ENCODE peak calls at places on chromosomes 2 and 18, in eight cellular contexts. J, K, U, S, T, P, H and D are unnamed samples.

GRCh38 chr18:24071029-24071428 is 56.5 kb downstream of the TTC39C start:
- DNase-seq in J (no peak), T (no peak), P (no peak), S (no peak), U (no peak), H (no peak), K (no peak), D (no peak)

GRCh38 chr2:217218269-217219140 is 358.6 kb upstream of the TNP1 start:
- DNase-seq in K (no peak), T (no peak), U (no peak), S (peak; percentile 94), J (peak; percentile 42), P (peak; percentile 28), H (no peak), D (no peak)

GRCh38 chr2:25410370-25410769 is 68.6 kb upstream of the DNMT3A start:
- DNase-seq in J (no peak), H (no peak), K (no peak), T (no peak), U (no peak), S (no peak), P (no peak), D (no peak)

GRCh38 chr18:40976050-40976449 is 979.0 kb upstream of the PIK3C3 start:
- DNase-seq in J (no peak), K (no peak), U (no peak), S (no peak), T (no peak), H (no peak), P (no peak), D (no peak)

GRCh38 chr18:33201509-33201926 is 239.0 kb downstream of the CCDC178 start:
- DNase-seq in P (peak; percentile 23), T (no peak), U (peak; percentile 26), H (no peak), J (peak; percentile 69), K (no peak), S (peak; percentile 39), D (no peak)

GRCh38 chr18:37435150-37435872 is 130.3 kb downstream of the CELF4 start:
- DNase-seq in K (no peak), T (no peak), S (no peak), H (no peak), U (no peak), P (no peak), J (no peak), D (no peak)

GRCh38 chr2:154324601-154325000 is 373.9 kb upstream of the KCNJ3 start:
- DNase-seq in K (no peak), H (no peak), T (no peak), S (no peak), J (no peak), U (no peak), P (no peak), D (no peak)

GRCh38 chr2:96842600-96842999 is 1.2 kb downstream of the ANKRD23 start:
- DNase-seq in S (no peak), T (no peak), H (no peak), U (no peak), J (no peak), K (no peak), P (no peak), D (no peak)

GRCh38 chr2:218431878-218432277 is 13.0 kb downstream of the VIL1 start:
- DNase-seq in T (peak; percentile 14), P (no peak), S (no peak), H (no peak), J (no peak), K (no peak), U (no peak), D (no peak)

GRCh38 chr18:76588591-76589303 is 93.7 kb upstream of the ZNF516 start:
- DNase-seq in K (no peak), S (peak; percentile 43), P (no peak), T (no peak), J (no peak), U (peak; percentile 38), H (no peak), D (no peak)

GRCh38 chr2:85525567-85525966 is 13.4 kb upstream of the MAT2A start:
- DNase-seq in K (no peak), P (no peak), J (no peak), T (no peak), S (no peak), H (no peak), U (no peak), D (no peak)

GRCh38 chr2:240387669-240388358 is 47.6 kb upstream of the GPC1 start:
- DNase-seq in U (no peak), S (peak; percentile 95), P (peak; percentile 93), H (peak; percentile 65), K (no peak), T (peak; percentile 40), J (peak; percentile 93), D (no peak)

GRCh38 chr18:48191494-48191893 is 217.7 kb downstream of the ZBTB7C start:
- DNase-seq in J (no peak), H (no peak), P (peak; percentile 15), T (no peak), S (no peak), U (peak; percentile 86), K (no peak), D (no peak)

GRCh38 chr18:9839806-9840205 is 46.0 kb upstream of the TXNDC2 start:
- DNase-seq in H (no peak), J (no peak), P (peak; percentile 19), K (no peak), S (peak; percentile 52), U (no peak), T (no peak), D (no peak)

GRCh38 chr2:134122610-134123009 is 131.3 kb upstream of the MGAT5 start:
- DNase-seq in P (no peak), S (no peak), K (no peak), J (no peak), H (no peak), U (no peak), T (no peak), D (no peak)

GRCh38 chr18:5543854-5544389 is at the start of gene EPB41L3:
- DNase-seq in T (peak; percentile 69), J (peak; percentile 80), S (peak; percentile 54), U (peak; percentile 19), P (peak; percentile 71), H (no peak), K (no peak), D (no peak)

GRCh38 chr2:100884145-100884621 is 64.2 kb downstream of the NPAS2 start:
- DNase-seq in J (no peak), H (no peak), T (no peak), U (no peak), S (no peak), K (no peak), P (no peak), D (no peak)

GRCh38 chr18:22902093-22902492 is 31.0 kb upstream of the RBBP8 start:
- DNase-seq in K (no peak), H (no peak), S (no peak), T (no peak), J (no peak), P (no peak), U (no peak), D (no peak)

GRCh38 chr2:124585277-124585676 is 560.2 kb downstream of the CNTNAP5 start:
- DNase-seq in H (no peak), J (no peak), S (no peak), K (no peak), P (no peak), T (no peak), U (no peak), D (no peak)

GRCh38 chr2:65465124-65465523 is 32.7 kb upstream of the SPRED2 start:
- DNase-seq in U (no peak), J (peak; percentile 15), S (peak; percentile 66), H (no peak), K (no peak), T (no peak), P (no peak), D (no peak)

GRCh38 chr2:148650881-148651280 is 6.3 kb downstream of the EPC2 start:
- DNase-seq in S (no peak), H (no peak), P (no peak), T (no peak), K (no peak), U (no peak), J (no peak), D (no peak)
- H3K4me1 ChIP-seq in S (peaks cover 2% of the 10 kb centered on the region), H (peaks cover 6% of the 10 kb centered on the region), P (peaks cover 45% of the 10 kb centered on the region), T (peaks cover 61% of the 10 kb centered on the region), K (peaks cover 94% of the 10 kb centered on the region), U (peaks cover 30% of the 10 kb centered on the region), J (peaks cover 9% of the 10 kb centered on the region), D (peaks cover 23% of the 10 kb centered on the region)

GRCh38 chr18:26056291-26056690 is 34.1 kb downstream of the SS18 start:
- DNase-seq in S (peak; percentile 27), K (no peak), U (no peak), J (peak; percentile 24), T (no peak), H (no peak), P (no peak), D (no peak)
- H3K36me3 ChIP-seq in S (peaks cover 5% of the 10 kb centered on the region), K (peaks cover 28% of the 10 kb centered on the region), U (peaks cover 28% of the 10 kb centered on the region), J (peaks cover 78% of the 10 kb centered on the region), T (peaks cover 74% of the 10 kb centered on the region), H (peaks cover 24% of the 10 kb centered on the region), P (peaks cover 43% of the 10 kb centered on the region), D (peaks cover 39% of the 10 kb centered on the region)

GRCh38 chr2:233706720-233707119 is 6.0 kb upstream of the UGT1A5 start:
- DNase-seq in P (no peak), J (peak; percentile 79), T (no peak), S (peak; percentile 78), H (no peak), K (no peak), U (no peak), D (no peak)

GRCh38 chr2:233711312-233712008 is 1.2 kb upstream of the UGT1A5 start:
- DNase-seq in H (peak; percentile 47), K (peak; percentile 50), T (peak; percentile 87), U (peak; percentile 87), S (peak; percentile 64), J (peak; percentile 95), P (peak; percentile 91), D (peak; percentile 17)

GRCh38 chr2:233708942-233709341 is 3.8 kb upstream of the UGT1A5 start:
- DNase-seq in H (no peak), S (no peak), J (no peak), T (no peak), P (no peak), K (no peak), U (no peak), D (no peak)

GRCh38 chr2:233705911-233706506 is 6.7 kb upstream of the UGT1A5 start:
- DNase-seq in U (peak; percentile 94), K (no peak), S (peak; percentile 56), T (peak; percentile 53), J (peak; percentile 68), P (peak; percentile 51), H (no peak), D (no peak)

DNA sequence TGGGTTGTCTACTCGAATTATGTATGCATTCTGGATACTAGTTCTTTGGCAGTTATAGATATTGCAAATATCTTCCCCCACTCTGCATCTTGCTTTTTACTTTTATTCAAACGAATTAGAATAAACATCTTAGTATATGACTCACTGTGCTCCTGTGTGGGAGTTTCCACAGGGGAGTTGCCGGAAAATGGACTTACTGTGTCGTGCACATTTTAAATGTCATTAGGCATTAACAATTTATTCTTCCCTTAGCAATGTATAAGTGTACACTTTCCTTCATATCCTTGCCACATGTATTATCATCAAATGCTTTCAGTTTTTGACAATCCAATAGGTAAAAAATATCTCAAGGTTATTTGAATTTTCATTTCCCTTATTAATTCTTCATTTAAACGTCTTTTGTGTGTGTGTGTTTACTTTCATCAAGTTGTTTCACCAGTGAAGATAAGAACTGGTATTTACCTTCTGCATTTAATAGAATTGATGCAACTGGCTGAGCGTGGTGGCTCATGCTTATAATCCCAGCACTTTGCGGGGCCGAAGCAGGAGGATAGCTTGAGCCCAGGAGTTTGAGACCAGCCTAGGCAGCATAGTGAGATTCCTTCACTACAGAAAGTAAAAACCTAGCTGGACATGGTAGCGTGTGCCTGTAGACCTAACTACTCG is 4.6 kb upstream of the UGT1A5 start:
- DNase-seq in J (peak; percentile 69), P (no peak), S (peak; percentile 67), T (no peak), H (no peak), K (no peak), U (no peak), D (no peak)
- H3K4me1 ChIP-seq in J (peaks cover 29% of the 10 kb centered on the region), P (no peaks in the 10 kb centered on the region), S (no peaks in the 10 kb centered on the region), T (peaks cover 9% of the 10 kb centered on the region), H (no peaks in the 10 kb centered on the region), K (no peaks in the 10 kb centered on the region), U (peaks cover 14% of the 10 kb centered on the region), D (no peaks in the 10 kb centered on the region)

GRCh38 chr2:158676696-158677095 is 118.4 kb upstream of the DAPL1 start:
- DNase-seq in P (no peak), T (no peak), J (no peak), S (no peak), U (peak; percentile 51), K (no peak), H (no peak), D (no peak)
- H3K36me3 ChIP-seq in P (peaks cover 21% of the 10 kb centered on the region), T (peaks cover 76% of the 10 kb centered on the region), J (peaks cover 45% of the 10 kb centered on the region), S (peaks cover 2% of the 10 kb centered on the region), U (peaks cover 24% of the 10 kb centered on the region), K (peaks cover 10% of the 10 kb centered on the region), H (no peaks in the 10 kb centered on the region), D (peaks cover 5% of the 10 kb centered on the region)